ENCODE peak calls at places on chromosomes 13 and 19, in ten cellular contexts. K is CD8-positive, alpha-beta T cell; D is uterus; V is psoas muscle; R is right atrium auricular region; M is thoracic aorta; O is adrenal gland; H is endothelial cell of umbilical vein; Z is PC-9; N is pancreas. A is an unnamed sample. For H3K9me3 and H3K36me3, the result is how much of the 10 kb centered on the place peaks cover.

GRCh38 chr19:1657632-1658445 is 5.4 kb upstream of the TCF3 start:
- DNase-seq in K (no peak), D (no peak), V (no peak), R (no peak), M (no peak), O (no peak), H (no peak), Z (peak), N (peak), A (no peak)

GRCh38 chr19:15114153-15114540 is 6.9 kb downstream of the SYDE1 start:
- DNase-seq in K (no peak), D (no peak), V (no peak), R (no peak), M (no peak), O (peak), H (no peak), Z (no peak), N (no peak), A (no peak)

GRCh38 chr13:114090476-114090875 is 41.9 kb downstream of the RASA3 start:
- DNase-seq in K (no peak), D (no peak), V (no peak), R (peak), M (no peak), O (no peak), H (no peak), Z (no peak), N (no peak), A (no peak)

GRCh38 chr19:14835011-14835410 is at the start of the genes OR7A5 and OR7C1:
- DNase-seq in K (no peak), D (no peak), V (no peak), R (no peak), M (no peak), O (peak), H (no peak), Z (no peak), N (no peak), A (no peak)

GRCh38 chr19:10682397-10683063 is 18.7 kb upstream of the QTRT1 start:
- DNase-seq in K (no peak), D (no peak), V (no peak), R (no peak), M (no peak), O (no peak), H (no peak), Z (no peak), N (no peak), A (no peak)

GRCh38 chr13:30998548-30999140 is 66.2 kb downstream of the TEX26 start:
- DNase-seq in K (no peak), D (no peak), V (no peak), R (no peak), M (no peak), O (no peak), H (peak), Z (no peak), N (no peak), A (no peak)

GRCh38 chr13:75907044-75907443 is 270.9 kb downstream of the LMO7 start:
- DNase-seq in K (no peak), D (no peak), V (no peak), R (no peak), M (no peak), O (no peak), H (no peak), Z (no peak), N (no peak), A (no peak)

GRCh38 chr19:5594521-5594950 is 26.8 kb upstream of the TINCR start:
- DNase-seq in K (no peak), D (no peak), V (peak), R (no peak), M (no peak), O (no peak), H (no peak), Z (no peak), N (no peak), A (no peak)

GRCh38 chr19:31444931-31445330 is 95.7 kb upstream of the TSHZ3 start:
- DNase-seq in K (no peak), D (no peak), V (no peak), R (no peak), M (no peak), O (no peak), H (no peak), Z (no peak), N (no peak), A (no peak)

GRCh38 chr19:2350656-2351055 is 9.4 kb upstream of the TMPRSS9 start:
- DNase-seq in K (no peak), D (no peak), V (peak), R (no peak), M (no peak), O (no peak), H (no peak), Z (no peak), N (no peak), A (no peak)

GRCh38 chr13:92984151-92984550 is 242.5 kb upstream of the GPC6 start:
- DNase-seq in K (no peak), D (no peak), V (no peak), R (no peak), M (no peak), O (no peak), H (no peak), Z (no peak), N (no peak), A (no peak)

GRCh38 chr19:10911579-10912363 is 16.7 kb downstream of the YIPF2 start:
- DNase-seq in K (no peak), D (no peak), V (no peak), R (no peak), M (no peak), O (peak), H (no peak), Z (peak), N (no peak), A (no peak)

GRCh38 chr13:106101201-106101600 is 434.3 kb downstream of the EFNB2 start:
- DNase-seq in K (no peak), D (no peak), V (no peak), R (no peak), M (no peak), O (no peak), H (no peak), Z (no peak), N (no peak), A (no peak)

GRCh38 chr19:35476149-35476548 is 14.1 kb downstream of the KRTDAP start:
- DNase-seq in K (no peak), D (no peak), V (no peak), R (no peak), M (no peak), O (no peak), H (no peak), Z (no peak), N (no peak), A (no peak)

GRCh38 chr19:35471946-35472345 is 18.3 kb downstream of the KRTDAP start:
- DNase-seq in K (no peak), D (no peak), V (no peak), R (no peak), M (no peak), O (no peak), H (no peak), Z (no peak), N (no peak), A (no peak)

GRCh38 chr19:35470128-35470527 is 20.1 kb downstream of the KRTDAP start:
- DNase-seq in K (no peak), D (no peak), V (no peak), R (no peak), M (no peak), O (no peak), H (no peak), Z (no peak), N (no peak), A (no peak)

GRCh38 chr19:35478794-35479193 is 11.5 kb downstream of the KRTDAP start:
- DNase-seq in K (no peak), D (no peak), V (no peak), R (no peak), M (no peak), O (no peak), H (no peak), Z (no peak), N (no peak), A (no peak)

GRCh38 chr19:35474104-35474503 is 16.2 kb downstream of the KRTDAP start:
- DNase-seq in K (no peak), D (no peak), V (no peak), R (no peak), M (no peak), O (no peak), H (no peak), Z (no peak), N (no peak), A (no peak)
- TF ChIP-seq CTCF in K (no peak), D (no peak), V (no peak), R (no peak), M (no peak), O (no peak), H (no peak), Z (no peak), N (no peak), A (no peak)

GRCh38 chr19:19083413-19084178 is 19.8 kb downstream of the SLC25A42 start:
- DNase-seq in K (no peak), D (no peak), V (peak), R (no peak), M (no peak), O (peak), H (no peak), Z (no peak), N (no peak), A (peak)
- H3K9me3 ChIP-seq in K (under half), D (under half), V (under half), R (under half), M (under half), O (under half), H (under half), Z (under half), N (under half), A (under half)

DNA sequence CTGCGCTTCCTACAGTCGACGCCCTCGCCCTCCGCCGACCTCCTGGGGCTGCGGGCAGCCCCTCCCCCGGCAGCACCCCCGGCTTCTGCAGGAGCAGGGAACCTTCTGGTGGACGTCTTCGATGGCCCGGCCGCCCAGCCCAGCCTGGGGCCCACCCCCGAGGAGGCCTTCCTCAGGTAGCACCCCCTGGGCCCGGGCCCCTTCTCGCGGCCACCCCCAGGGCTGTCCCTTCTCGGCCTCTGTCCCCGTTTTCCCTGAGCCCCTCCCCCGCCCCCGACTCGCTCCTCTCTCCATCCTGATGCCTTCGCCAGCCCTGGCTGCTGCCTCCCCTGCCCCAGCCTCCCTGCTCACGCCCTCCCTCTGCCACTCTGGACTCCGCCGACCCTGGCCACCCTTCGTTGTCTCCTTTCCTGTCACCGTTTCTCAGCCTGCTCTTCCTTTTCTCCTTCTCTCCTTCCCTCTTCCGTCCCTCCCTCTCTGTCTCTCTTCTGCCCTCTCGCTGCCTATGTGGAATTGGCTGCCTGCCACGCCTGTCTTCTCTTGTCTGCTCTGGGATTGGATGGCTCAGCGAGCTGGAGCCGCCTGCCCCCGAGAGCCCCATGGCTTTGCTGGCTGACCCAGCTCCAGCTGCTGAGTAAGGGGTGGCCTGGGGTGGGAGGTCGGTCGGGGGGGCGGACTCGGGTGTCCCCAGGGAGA is 11.0 kb downstream of the FUZ start:
- DNase-seq in K (no peak), D (peak), V (peak), R (peak), M (peak), O (peak), H (peak), Z (no peak), N (peak), A (peak)
- H3K36me3 ChIP-seq in K (under half), D (under half), V (half or more), R (half or more), M (under half), O (half or more), H (under half), Z (under half), N (under half), A (half or more)

GRCh38 chr13:39604736-39605135 is 1.7 kb upstream of the LHFPL6 start:
- DNase-seq in K (no peak), D (no peak), V (no peak), R (no peak), M (no peak), O (no peak), H (no peak), Z (no peak), N (no peak), A (no peak)

GRCh38 chr13:39602277-39602613 is 748 bp downstream of the LHFPL6 start:
- DNase-seq in K (no peak), D (no peak), V (no peak), R (no peak), M (no peak), O (no peak), H (no peak), Z (no peak), N (no peak), A (no peak)

GRCh38 chr13:39603424-39603947 is 493 bp upstream of the LHFPL6 start:
- DNase-seq in K (no peak), D (peak), V (no peak), R (no peak), M (no peak), O (peak), H (peak), Z (no peak), N (no peak), A (no peak)

GRCh38 chr13:39601636-39602035 is 1.4 kb downstream of the LHFPL6 start:
- DNase-seq in K (no peak), D (no peak), V (no peak), R (no peak), M (no peak), O (no peak), H (no peak), Z (no peak), N (no peak), A (no peak)

DNA sequence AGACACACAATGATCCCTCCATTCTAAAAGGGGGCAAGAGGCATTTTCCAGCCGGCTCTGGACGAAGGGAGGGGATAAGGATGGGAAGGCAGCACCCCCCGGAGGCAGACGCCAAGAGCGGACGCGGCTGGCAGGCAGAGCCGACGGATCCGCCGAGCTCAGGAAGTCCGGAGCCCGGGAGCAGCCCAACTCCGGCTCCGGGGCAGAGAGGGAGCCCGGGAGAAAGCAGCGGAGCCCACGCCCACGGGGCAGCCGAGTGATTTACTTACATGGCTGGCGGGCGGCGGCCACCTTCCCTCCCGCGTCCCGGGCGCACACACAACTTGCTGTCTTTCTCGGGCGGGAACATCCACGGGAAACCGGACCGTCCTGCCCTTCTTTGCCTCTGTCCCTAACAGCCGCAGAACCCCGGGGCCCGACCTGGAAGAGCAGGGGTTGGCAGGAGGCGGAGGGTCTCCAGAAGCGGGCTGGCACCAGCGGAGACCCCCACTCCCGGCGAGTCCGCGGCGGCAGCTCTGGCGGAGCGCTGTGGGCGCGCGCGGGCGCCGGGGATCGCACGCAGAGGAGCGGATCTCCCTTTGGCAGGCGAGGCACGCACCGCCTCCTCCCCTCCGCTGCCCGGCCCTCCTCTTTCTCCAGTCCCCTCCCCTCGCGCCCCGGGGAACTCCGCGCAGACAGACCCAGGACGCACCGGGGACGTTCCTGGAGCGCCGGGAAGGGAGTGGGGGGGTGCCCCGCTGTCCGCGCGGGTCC is at the start of gene LHFPL6:
- DNase-seq in K (peak), D (peak), V (peak), R (peak), M (peak), O (peak), H (peak), Z (peak), N (peak), A (peak)
- TF ChIP-seq CTCF in K (no peak), D (peak), V (no peak), R (peak), M (no peak), O (peak), H (peak), Z (peak), N (no peak), A (peak)

DNA sequence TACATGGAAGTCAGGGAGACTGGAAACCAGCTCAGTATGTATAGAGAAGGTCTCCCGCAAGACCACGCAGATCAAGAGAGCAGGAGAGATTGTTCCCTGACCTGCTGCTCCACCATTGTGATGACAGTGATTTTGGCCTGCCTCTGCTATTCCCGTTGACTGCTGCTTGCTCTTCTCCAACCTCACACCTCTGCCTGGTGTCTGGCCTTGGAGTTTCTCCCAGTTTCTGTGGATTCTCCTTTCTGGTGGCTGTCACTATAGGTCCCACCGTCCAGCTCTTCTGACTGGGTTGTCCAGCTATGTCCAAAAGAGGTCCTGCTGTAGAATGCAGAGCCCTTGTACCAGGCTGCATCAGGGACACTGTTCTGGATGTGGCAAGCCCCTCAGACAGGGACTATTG is 171.7 kb downstream of the DNAJC15 start:
- DNase-seq in K (no peak), D (no peak), V (no peak), R (no peak), M (no peak), O (no peak), H (no peak), Z (no peak), N (no peak), A (no peak)
- H3K9me3 ChIP-seq in K (under half), D (under half), V (under half), R (under half), M (under half), O (under half), H (under half), Z (under half), N (under half), A (under half)